ENCODE peak calls at places on chromosomes 2 and 18, in nine cellular contexts. X is right atrium auricular region, T is neural crest cell, S is fibroblast of lung, Y is RWPE2, U is MCF 10A, Z is BJ, F is Panc1, A is fibroblast of pulmonary artery. W is an unnamed sample.

GRCh38 chr18:46261799-46262198 is 157.6 kb downstream of the HAUS1 start:
- DNase-seq in A (no peak), Z (no peak), Y (no peak), F (no peak), S (no peak), X (no peak), U (no peak), T (no peak), W (no peak)

GRCh38 chr2:10357193-10357592 is 54.5 kb downstream of the HPCAL1 start:
- DNase-seq in Z (no peak), X (no peak), U (no peak), F (no peak), A (no peak), S (no peak), Y (no peak), T (no peak), W (no peak)

GRCh38 chr2:11343626-11344341 is 652 bp downstream of the ROCK2 start:
- DNase-seq in Z (no peak), A (no peak), F (no peak), X (no peak), U (peak; percentile 44), S (no peak), T (peak; percentile 42), Y (no peak), W (peak; percentile 71)

GRCh38 chr2:189379731-189380261 is 61.5 kb upstream of the WDR75 start:
- DNase-seq in T (no peak), Y (no peak), S (peak; percentile 18), F (no peak), Z (no peak), A (peak; percentile 41), U (peak; percentile 11), X (no peak), W (no peak)

GRCh38 chr2:120729410-120730052 is 6.1 kb upstream of the GLI2 start:
- DNase-seq in A (peak; percentile 93), Z (peak; percentile 61), X (no peak), Y (no peak), T (no peak), S (peak; percentile 82), F (no peak), U (peak; percentile 71), W (no peak)

GRCh38 chr2:129233751-129234406 is 745.6 kb upstream of the RAB6C start:
- DNase-seq in S (peak; percentile 4), A (peak; percentile 47), Y (no peak), U (peak; percentile 17), X (no peak), T (no peak), Z (peak; percentile 25), F (no peak), W (peak; percentile 10)

GRCh38 chr2:45821558-45822271 is 170.2 kb downstream of the PRKCE start:
- DNase-seq in X (no peak), U (peak; percentile 93), Z (no peak), S (peak; percentile 73), F (no peak), T (no peak), A (peak; percentile 87), Y (peak; percentile 77), W (no peak)

GRCh38 chr2:11787991-11788390 is 41.6 kb downstream of the LPIN1 start:
- DNase-seq in A (no peak), S (no peak), T (no peak), X (no peak), Z (no peak), U (no peak), Y (no peak), F (no peak), W (no peak)

GRCh38 chr2:21837561-21837960 is 713.8 kb downstream of the TDRD15 start:
- DNase-seq in Y (no peak), Z (no peak), X (no peak), F (no peak), A (no peak), T (no peak), U (no peak), S (no peak), W (no peak)

GRCh38 chr2:160353166-160353565 is 140.4 kb downstream of the RBMS1 start:
- DNase-seq in A (no peak), T (no peak), S (no peak), Z (no peak), Y (no peak), U (peak; percentile 54), X (no peak), F (no peak), W (no peak)
- TF ChIP-seq CTCF in A (no peak), T (no peak), S (peak; percentile 4), Z (no peak), Y (peak; percentile 65), U (peak; percentile 40), X (peak; percentile 21), F (peak; percentile 61), W (no peak)

DNA sequence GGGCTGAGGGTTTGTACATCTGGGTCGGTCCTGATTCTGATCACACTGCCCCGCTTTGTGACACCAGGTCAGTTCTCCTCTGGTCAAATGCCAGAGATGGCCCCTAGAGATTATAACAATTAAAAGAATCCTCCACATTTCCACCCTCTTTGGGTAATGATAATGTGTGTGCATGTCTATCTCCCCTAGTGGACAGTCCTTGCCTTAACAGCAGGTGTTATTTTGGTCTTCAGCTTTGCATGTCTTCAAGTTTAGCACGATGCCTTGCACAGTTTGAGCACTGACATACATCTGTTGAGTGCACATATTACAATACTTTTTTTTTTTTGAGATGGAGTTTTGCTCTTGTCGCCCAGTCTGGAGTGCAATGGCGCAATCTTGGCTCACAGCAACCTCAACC is 25.7 kb upstream of the COX7A2L start:
- DNase-seq in T (no peak), U (peak; percentile 19), S (no peak), F (no peak), X (no peak), A (no peak), Y (no peak), Z (no peak), W (no peak)
- TF ChIP-seq CTCF in T (peak; percentile 58), U (peak; percentile 32), S (peak; percentile 37), F (peak; percentile 63), X (peak; percentile 30), A (peak; percentile 44), Y (peak; percentile 26), Z (peak; percentile 28), W (peak; percentile 29)

DNA sequence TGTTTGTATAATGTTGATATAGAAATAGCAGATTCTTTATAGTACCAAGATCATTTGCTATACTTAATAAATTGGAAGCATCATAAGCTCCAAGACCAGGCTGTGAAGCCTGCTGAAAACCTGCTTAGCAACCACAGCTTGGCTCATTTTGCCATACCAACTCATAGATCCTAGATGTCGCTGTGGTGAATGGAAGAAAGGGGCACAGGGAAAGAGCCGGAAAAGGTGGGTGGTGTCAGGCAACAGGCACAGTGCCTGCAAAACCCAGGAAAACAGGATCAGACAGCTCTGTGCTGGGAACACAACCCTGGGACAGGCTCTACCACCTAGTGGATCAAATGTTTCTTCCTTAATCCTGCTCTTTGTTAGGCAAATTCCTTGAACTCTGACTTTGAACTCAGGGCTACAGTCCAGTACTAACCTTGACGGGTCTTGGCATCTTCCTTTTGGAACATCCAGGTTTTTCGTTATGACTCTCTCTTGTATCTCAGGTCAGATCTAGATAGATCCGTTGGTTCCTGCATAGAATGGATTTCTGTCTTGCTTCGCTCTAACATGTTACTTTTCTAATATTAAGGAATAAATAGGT is 31.6 kb downstream of the TWSG1 start:
- DNase-seq in T (peak; percentile 1), S (peak; percentile 44), A (peak; percentile 62), F (no peak), Z (no peak), Y (peak; percentile 65), X (no peak), U (peak; percentile 70), W (peak; percentile 5)
- TF ChIP-seq CTCF in T (no peak), S (peak; percentile 47), A (peak; percentile 53), F (no peak), Z (peak; percentile 47), Y (peak; percentile 81), X (peak; percentile 45), U (peak; percentile 36), W (peak; percentile 12)

GRCh38 chr2:30113617-30114293 is 33.1 kb upstream of the YPEL5 start:
- DNase-seq in X (no peak), U (peak; percentile 67), F (no peak), Y (no peak), A (peak; percentile 73), T (no peak), Z (peak; percentile 95), S (peak; percentile 85), W (no peak)

GRCh38 chr2:30115141-30115980 is 31.4 kb upstream of the YPEL5 start:
- DNase-seq in T (peak; percentile 87), X (peak; percentile 88), U (peak; percentile 85), Z (no peak), A (peak; percentile 84), F (peak; percentile 85), S (peak; percentile 82), Y (no peak), W (peak; percentile 81)

GRCh38 chr2:30110773-30111172 is 36.0 kb upstream of the YPEL5 start:
- DNase-seq in X (no peak), Y (no peak), Z (no peak), S (no peak), T (no peak), F (no peak), U (peak; percentile 43), A (no peak), W (no peak)

GRCh38 chr2:30115981-30116285 is 30.9 kb upstream of the YPEL5 start:
- DNase-seq in S (no peak), X (no peak), Y (no peak), A (no peak), U (no peak), F (no peak), Z (no peak), T (no peak), W (no peak)
- TF ChIP-seq CTCF in S (no peak), X (no peak), Y (peak; percentile 57), A (no peak), U (no peak), F (peak; percentile 4), Z (no peak), T (no peak), W (no peak)

GRCh38 chr2:113192459-113193100 is 18.8 kb downstream of the PSD4 start:
- DNase-seq in S (no peak), A (no peak), Z (no peak), Y (no peak), T (no peak), F (no peak), X (no peak), U (no peak), W (no peak)
- TF ChIP-seq CTCF in S (peak; percentile 5), A (no peak), Z (peak; percentile 15), Y (peak; percentile 7), T (no peak), F (no peak), X (no peak), U (no peak), W (no peak)

GRCh38 chr2:156695595-156695994 is 259.4 kb downstream of the GPD2 start:
- DNase-seq in F (no peak), Z (no peak), T (no peak), Y (no peak), S (no peak), A (no peak), U (no peak), X (no peak), W (no peak)
- TF ChIP-seq CTCF in F (no peak), Z (no peak), T (no peak), Y (no peak), S (no peak), A (no peak), U (no peak), X (no peak), W (no peak)

W was measured in nephron progenitor cell.